ENCODE peak calls at places on chromosome 20, in seven cellular contexts. G, Y, Q, J, X, R and B are unnamed samples.

GRCh38 chr20:46752639-46753235 is 43.3 kb downstream of the SLC2A10 start:
- DNase-seq in G (no peak), Y (peak), Q (peak), J (peak), X (peak), R (peak), B (peak)

GRCh38 chr20:4896971-4897497 is 104.3 kb downstream of the SLC23A2 start:
- DNase-seq in G (no peak), Y (no peak), Q (peak), J (no peak), X (no peak), R (no peak), B (peak)

GRCh38 chr20:46990017-46990810 is 95.6 kb downstream of the EYA2 start:
- DNase-seq in G (no peak), Y (no peak), Q (peak), J (no peak), X (no peak), R (peak), B (peak)

GRCh38 chr20:7714549-7714948 is 225.7 kb downstream of the HAO1 start:
- DNase-seq in G (no peak), Y (no peak), Q (no peak), J (no peak), X (no peak), R (no peak), B (no peak)

GRCh38 chr20:29079769-29080690 is 2177.4 kb upstream of the DEFB115 start:
- DNase-seq in G (no peak), Y (peak), Q (no peak), J (peak), X (no peak), R (peak), B (no peak)

GRCh38 chr20:20710443-20710842 is 2.0 kb downstream of the RALGAPA2 start:
- DNase-seq in G (no peak), Y (no peak), Q (no peak), J (no peak), X (no peak), R (no peak), B (no peak)

GRCh38 chr20:51687071-51687470 is 81.1 kb downstream of the ATP9A start:
- DNase-seq in G (peak), Y (no peak), Q (peak), J (peak), X (peak), R (peak), B (peak)

GRCh38 chr20:57831992-57832585 is 122.3 kb upstream of the PMEPA1 start:
- DNase-seq in G (no peak), Y (no peak), Q (no peak), J (no peak), X (no peak), R (no peak), B (no peak)

GRCh38 chr20:50575869-50576720 is 65.9 kb downstream of the PTPN1 start:
- DNase-seq in G (peak), Y (peak), Q (no peak), J (peak), X (peak), R (peak), B (peak)

GRCh38 chr20:5171074-5171789 is 44.4 kb downstream of the CDS2 start:
- DNase-seq in G (no peak), Y (no peak), Q (no peak), J (no peak), X (no peak), R (no peak), B (no peak)

GRCh38 chr20:52518735-52519134 is 327.2 kb upstream of the ZFP64 start:
- DNase-seq in G (no peak), Y (no peak), Q (no peak), J (peak), X (no peak), R (no peak), B (no peak)

GRCh38 chr20:37383229-37383989 is 37.5 kb downstream of the SRC start:
- DNase-seq in G (peak), Y (no peak), Q (peak), J (peak), X (peak), R (peak), B (peak)

GRCh38 chr20:47502801-47503239 is 1.1 kb downstream of the NCOA3 start:
- DNase-seq in G (no peak), Y (no peak), Q (peak), J (peak), X (peak), R (peak), B (peak)

GRCh38 chr20:41076776-41077175 is 48.2 kb downstream of the TOP1 start:
- DNase-seq in G (no peak), Y (no peak), Q (no peak), J (no peak), X (no peak), R (no peak), B (no peak)

GRCh38 chr20:219290-220115 is 7.6 kb upstream of the DEFB129 start:
- DNase-seq in G (peak), Y (no peak), Q (peak), J (peak), X (peak), R (peak), B (peak)

GRCh38 chr20:54726687-54727086 is 251.3 kb downstream of the DOK5 start:
- DNase-seq in G (no peak), Y (no peak), Q (no peak), J (no peak), X (no peak), R (no peak), B (no peak)

GRCh38 chr20:47070176-47070575 is 175.5 kb downstream of the EYA2 start:
- DNase-seq in G (no peak), Y (no peak), Q (no peak), J (peak), X (peak), R (peak), B (no peak)

GRCh38 chr20:35200255-35200654 is 26.2 kb upstream of the MMP24 start:
- DNase-seq in G (no peak), Y (peak), Q (peak), J (peak), X (peak), R (peak), B (peak)

GRCh38 chr20:62845818-62846527 is 15.6 kb downstream of the TCFL5 start:
- DNase-seq in G (no peak), Y (no peak), Q (no peak), J (peak), X (peak), R (no peak), B (no peak)

GRCh38 chr20:5621305-5621704 is 128.9 kb upstream of the SHLD1 start:
- DNase-seq in G (no peak), Y (no peak), Q (peak), J (peak), X (no peak), R (peak), B (no peak)

DNA sequence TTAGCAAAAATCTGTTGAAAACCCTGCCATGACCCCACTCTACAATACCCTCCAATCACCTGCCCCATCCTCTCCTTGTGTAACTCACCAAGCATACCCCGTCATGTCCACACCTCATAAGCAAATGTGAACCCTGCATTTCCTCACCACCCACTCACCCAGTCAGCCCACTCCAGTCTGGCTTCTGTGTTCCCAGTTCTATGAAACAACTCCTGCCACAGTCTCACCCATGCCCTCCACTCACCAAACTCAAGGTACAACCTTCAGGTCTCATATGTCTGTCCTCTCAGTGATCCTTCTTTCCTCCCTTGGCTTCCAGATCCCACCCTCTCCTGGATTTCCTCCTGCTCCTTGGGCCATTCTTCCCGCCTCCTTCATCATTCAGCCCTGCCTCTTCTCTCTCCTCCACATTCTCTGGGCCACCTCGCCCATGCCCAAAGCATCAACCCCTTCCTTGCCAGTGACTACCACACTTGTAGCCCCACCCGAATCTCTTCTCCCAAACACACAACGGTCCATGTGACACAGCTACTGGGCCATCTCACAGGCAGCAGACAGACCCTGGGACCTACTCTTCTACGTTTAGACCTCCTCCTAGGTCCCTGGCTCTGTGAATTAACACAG is 8.8 kb downstream of the DDRGK1 start:
- DNase-seq in G (no peak), Y (no peak), Q (no peak), J (no peak), X (no peak), R (no peak), B (no peak)
- H3K4me2 ChIP-seq in G (no peak), Y (no peak), Q (no peak), J (no peak), X (no peak), R (no peak), B (no peak)

GRCh38 chr20:39835040-39835842 is 853.8 kb downstream of the MAFB start:
- DNase-seq in G (no peak), Y (no peak), Q (no peak), J (no peak), X (no peak), R (peak), B (no peak)

DNA sequence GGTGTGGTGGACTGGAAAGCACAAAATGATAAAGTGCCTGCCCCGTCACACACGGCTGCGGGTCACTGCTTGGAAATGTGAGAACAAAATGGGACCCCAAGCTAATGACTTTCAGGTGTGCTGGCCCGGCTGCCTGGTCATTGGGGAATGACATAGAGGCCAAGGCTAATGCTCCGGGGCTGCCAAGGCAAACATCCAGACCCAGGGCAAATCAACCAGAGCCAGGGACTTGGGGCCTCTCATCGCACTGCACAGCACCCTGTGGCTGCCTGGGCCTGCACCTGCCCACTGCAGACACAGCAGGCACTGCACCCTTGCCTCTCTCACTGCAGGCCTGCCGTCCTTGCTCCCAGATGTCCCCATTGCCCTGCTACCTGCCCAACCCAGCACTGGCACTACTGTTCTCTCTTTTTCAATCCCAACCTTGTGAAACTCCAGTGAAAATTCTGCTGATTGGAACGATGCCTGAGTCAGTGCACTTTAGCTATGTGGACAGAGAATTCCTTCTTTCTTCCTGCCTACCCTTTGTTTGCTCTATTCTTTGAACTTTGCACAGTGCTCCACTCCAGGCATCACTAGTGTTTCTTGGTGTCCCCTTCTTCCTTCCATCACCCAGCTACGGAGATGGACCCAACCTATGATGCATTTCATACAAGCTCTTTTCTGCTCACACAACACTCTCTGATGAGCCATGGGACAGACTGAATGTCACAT is 849.5 kb downstream of the MAFB start:
- DNase-seq in G (no peak), Y (no peak), Q (no peak), J (no peak), X (no peak), R (no peak), B (no peak)
- H3K4me2 ChIP-seq in G (no peak), Y (no peak), Q (no peak), J (no peak), X (no peak), R (no peak), B (no peak)

DNA sequence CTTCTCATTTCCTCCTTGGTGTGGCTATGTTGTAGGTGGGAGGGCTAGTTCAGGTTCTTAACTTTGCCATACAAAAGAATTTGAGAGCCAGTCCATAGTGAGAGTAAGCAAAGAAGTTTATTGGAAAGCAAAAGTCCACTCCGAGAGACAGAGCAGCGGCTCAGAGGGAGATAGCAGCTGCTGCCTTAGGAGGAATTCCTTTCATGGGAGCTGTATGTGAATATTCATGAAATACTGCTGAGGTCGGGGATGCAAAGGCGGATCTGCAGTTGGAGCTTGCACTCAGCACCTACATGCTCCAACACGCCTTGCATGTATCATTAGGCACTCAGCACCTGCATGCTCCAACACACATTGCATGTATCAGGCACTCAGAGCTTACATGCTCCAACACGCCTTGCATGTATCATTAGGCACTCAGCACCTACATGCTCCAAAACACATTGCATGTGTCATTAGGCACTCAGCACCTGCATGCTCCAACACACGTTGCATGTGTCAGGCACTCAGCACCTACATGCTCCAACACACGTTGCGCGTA is 54.9 kb downstream of the CDH4 start:
- DNase-seq in G (no peak), Y (no peak), Q (no peak), J (no peak), X (no peak), R (no peak), B (no peak)
- H3K4me2 ChIP-seq in G (no peak), Y (no peak), Q (no peak), J (no peak), X (no peak), R (no peak), B (no peak)

GRCh38 chr20:43800186-43800585 is 73.4 kb upstream of the GTSF1L start:
- DNase-seq in G (no peak), Y (no peak), Q (no peak), J (no peak), X (no peak), R (no peak), B (no peak)

GRCh38 chr20:43803276-43803675 is 76.5 kb upstream of the GTSF1L start:
- DNase-seq in G (no peak), Y (no peak), Q (no peak), J (no peak), X (no peak), R (no peak), B (no peak)

GRCh38 chr20:43798591-43799149 is 71.9 kb upstream of the GTSF1L start:
- DNase-seq in G (no peak), Y (no peak), Q (no peak), J (no peak), X (no peak), R (no peak), B (no peak)

GRCh38 chr20:43799150-43799711 is 72.4 kb upstream of the GTSF1L start:
- DNase-seq in G (no peak), Y (no peak), Q (no peak), J (no peak), X (peak), R (peak), B (peak)

DNA sequence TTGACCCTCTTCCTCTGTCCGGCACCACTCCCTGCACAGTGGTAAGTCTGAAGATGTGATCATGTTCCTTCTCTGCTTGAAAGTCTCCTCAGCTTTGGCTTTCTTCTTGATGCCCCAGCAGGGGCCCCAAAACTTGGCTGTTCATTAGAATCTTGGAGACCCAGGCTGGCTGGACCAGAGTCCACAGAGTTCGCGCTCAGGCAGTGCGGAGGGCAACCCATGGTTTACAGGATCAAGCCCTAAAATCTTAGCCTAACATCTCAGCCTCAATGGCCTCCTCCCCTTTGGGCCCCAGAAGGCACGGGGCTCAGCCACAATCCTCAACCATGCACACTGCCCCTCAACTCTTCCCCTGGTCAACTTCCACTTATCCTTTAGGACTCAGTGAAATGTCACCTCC is 72.9 kb upstream of the GTSF1L start:
- DNase-seq in G (no peak), Y (no peak), Q (no peak), J (no peak), X (no peak), R (no peak), B (no peak)
- H3K4me2 ChIP-seq in G (no peak), Y (no peak), Q (no peak), J (no peak), X (no peak), R (no peak), B (no peak)

GRCh38 chr20:32179515-32179914 is 28.0 kb downstream of the PLAGL2 start:
- DNase-seq in G (no peak), Y (no peak), Q (no peak), J (no peak), X (no peak), R (no peak), B (no peak)
- H3K4me2 ChIP-seq in G (no peak), Y (no peak), Q (no peak), J (no peak), X (no peak), R (no peak), B (no peak)

GRCh38 chr20:1867495-1868260 is 27.5 kb upstream of the SIRPA start:
- DNase-seq in G (no peak), Y (no peak), Q (no peak), J (no peak), X (no peak), R (no peak), B (no peak)
- H3K4me2 ChIP-seq in G (no peak), Y (no peak), Q (no peak), J (no peak), X (no peak), R (no peak), B (no peak)

GRCh38 chr20:25197870-25198190 is 2.3 kb downstream of the ENTPD6 start:
- DNase-seq in G (no peak), Y (no peak), Q (no peak), J (no peak), X (no peak), R (no peak), B (no peak)
- H3K4me2 ChIP-seq in G (no peak), Y (no peak), Q (no peak), J (no peak), X (no peak), R (no peak), B (peak)